ENCODE peak calls at places on chromosomes 6 and 20, in four cellular contexts. L is prostate gland, I is esophagus squamous epithelium, Q is ovary. K is an unnamed sample. For H3K27me3 and H3K9me3, the result is how much of the 10 kb centered on the place peaks cover.

GRCh38 chr6:113558966-113559365 is 298.2 kb upstream of the MARCKS start:
- DNase-seq in Q (no peak), I (no peak), L (no peak), K (no peak)

GRCh38 chr6:71072508-71072907 is 115.6 kb upstream of the B3GAT2 start:
- DNase-seq in I (no peak), L (no peak), Q (no peak), K (no peak)

GRCh38 chr6:2103644-2104523 is 141.5 kb downstream of the GMDS start:
- DNase-seq in Q (no peak), L (no peak), I (no peak), K (no peak)

GRCh38 chr20:34249291-34249690 is 8.1 kb downstream of the ASIP start:
- DNase-seq in Q (no peak), I (no peak), L (no peak), K (no peak)

GRCh38 chr6:146915671-146916127 is 288.5 kb upstream of the STXBP5 start:
- DNase-seq in L (no peak), I (no peak), Q (no peak), K (no peak)

GRCh38 chr6:163951990-163952389 is 537.5 kb downstream of the QKI start:
- DNase-seq in I (no peak), L (no peak), Q (no peak), K (no peak)

GRCh38 chr20:17565164-17565845 is 4.6 kb upstream of the DSTN start:
- DNase-seq in L (no peak), Q (no peak), I (no peak), K (no peak)

GRCh38 chr20:60257671-60258070 is 299.4 kb downstream of the CDH26 start:
- DNase-seq in Q (no peak), I (no peak), L (no peak), K (no peak)

GRCh38 chr6:39493717-39494116 is 171.2 kb upstream of the KCNK16 start:
- DNase-seq in Q (no peak), L (no peak), I (no peak), K (peak)

GRCh38 chr20:49380245-49380875 is 102.1 kb downstream of the KCNB1 start:
- DNase-seq in I (no peak), L (no peak), Q (no peak), K (no peak)

GRCh38 chr6:40251609-40252008 is 317.3 kb upstream of the MOCS1 start:
- DNase-seq in L (no peak), I (no peak), Q (no peak), K (no peak)

GRCh38 chr20:8562356-8562755 is 430.3 kb downstream of the PLCB1 start:
- DNase-seq in Q (no peak), I (no peak), L (no peak), K (no peak)

GRCh38 chr20:36497856-36498255 is 43.5 kb upstream of the MYL9 start:
- DNase-seq in L (no peak), I (no peak), Q (no peak), K (no peak)

GRCh38 chr6:30889921-30890645 is 5.8 kb downstream of the DDR1 start:
- DNase-seq in I (no peak), L (peak), Q (peak), K (peak)

GRCh38 chr6:71077655-71078054 is 120.8 kb upstream of the B3GAT2 start:
- DNase-seq in I (no peak), L (no peak), Q (no peak), K (no peak)

GRCh38 chr6:101444717-101445116 is 51.2 kb downstream of the GRIK2 start:
- DNase-seq in L (no peak), Q (no peak), I (no peak), K (no peak)

GRCh38 chr6:49805246-49805645 is 18.2 kb upstream of the PGK2 start:
- DNase-seq in L (no peak), I (no peak), Q (no peak), K (no peak)

GRCh38 chr6:125140808-125141207 is 12.8 kb upstream of the TPD52L1 start:
- DNase-seq in L (no peak), I (no peak), Q (no peak), K (no peak)

GRCh38 chr20:25057234-25058050 is 497 bp downstream of the ACSS1 start:
- DNase-seq in Q (peak), L (peak), I (no peak), K (no peak)
- TF ChIP-seq POLR2A in Q (peak), L (peak), I (peak), K (peak)

GRCh38 chr6:145627451-145627850 is 107.9 kb downstream of the EPM2A start:
- DNase-seq in Q (no peak), I (no peak), L (no peak), K (no peak)
- H3K27me3 ChIP-seq in Q (under half), I (under half), L (under half), K (under half)

GRCh38 chr6:35174043-35174434 is 32.9 kb upstream of the TCP11 start:
- DNase-seq in L (no peak), I (no peak), Q (no peak), K (no peak)
- H3K9me3 ChIP-seq in L (under half), I (under half), Q (under half), K (under half)

GRCh38 chr6:56693246-56693607 is 50.5 kb upstream of the DST start:
- DNase-seq in I (no peak), Q (peak), L (peak), K (peak)
- TF ChIP-seq POLR2A in I (no peak), Q (no peak), L (no peak), K (no peak)